ENCODE peak calls at places on chromosomes 3 and 15, in seven cellular contexts. One of them, this sample, is unnamed. For H3F3A and H4K20me1, the result is how much of the 10 kb centered on the place peaks cover.

GRCh38 chr3:57091471-57091870 is 31.0 kb downstream of the SPATA12 start:
- DNase-seq in neural progenitor cell: no peak
- DNase-seq in GM23338: no peak
- DNase-seq in PC-9: no peak
- DNase-seq in GM23248: peak
- DNase-seq in MM.1S: no peak
- DNase-seq in SK-N-SH: no peak
- DNase-seq in this sample: no peak

GRCh38 chr3:196971094-196971698 is 2.6 kb upstream of the PIGZ start:
- DNase-seq in neural progenitor cell: no peak
- DNase-seq in GM23338: no peak
- DNase-seq in PC-9: peak
- DNase-seq in GM23248: no peak
- DNase-seq in MM.1S: no peak
- DNase-seq in SK-N-SH: no peak
- DNase-seq in this sample: peak

GRCh38 chr3:39343076-39343717 is 13.7 kb downstream of the CCR8 start:
- DNase-seq in neural progenitor cell: no peak
- DNase-seq in GM23338: no peak
- DNase-seq in PC-9: no peak
- DNase-seq in GM23248: no peak
- DNase-seq in MM.1S: no peak
- DNase-seq in SK-N-SH: no peak
- DNase-seq in this sample: peak

GRCh38 chr3:15098503-15099363 is at the start of gene RBSN:
- DNase-seq in neural progenitor cell: peak
- DNase-seq in GM23338: peak
- DNase-seq in PC-9: peak
- DNase-seq in GM23248: peak
- DNase-seq in MM.1S: peak
- DNase-seq in SK-N-SH: peak
- DNase-seq in this sample: peak

GRCh38 chr15:40314723-40315276 is 7.1 kb upstream of the PLCB2 start:
- DNase-seq in neural progenitor cell: no peak
- DNase-seq in GM23338: no peak
- DNase-seq in PC-9: no peak
- DNase-seq in GM23248: peak
- DNase-seq in MM.1S: no peak
- DNase-seq in SK-N-SH: no peak
- DNase-seq in this sample: peak

GRCh38 chr15:77982127-77982490 is 95.4 kb downstream of the TBC1D2B start:
- DNase-seq in neural progenitor cell: no peak
- DNase-seq in GM23338: no peak
- DNase-seq in PC-9: no peak
- DNase-seq in GM23248: no peak
- DNase-seq in MM.1S: no peak
- DNase-seq in SK-N-SH: no peak
- DNase-seq in this sample: no peak

GRCh38 chr3:115436767-115437301 is 186.5 kb upstream of the GAP43 start:
- DNase-seq in neural progenitor cell: peak
- DNase-seq in GM23338: peak
- DNase-seq in PC-9: peak
- DNase-seq in GM23248: peak
- DNase-seq in MM.1S: no peak
- DNase-seq in SK-N-SH: no peak
- DNase-seq in this sample: peak

GRCh38 chr3:18237251-18238005 is 187.7 kb downstream of the SATB1 start:
- DNase-seq in neural progenitor cell: no peak
- DNase-seq in GM23338: no peak
- DNase-seq in PC-9: no peak
- DNase-seq in GM23248: peak
- DNase-seq in MM.1S: no peak
- DNase-seq in SK-N-SH: no peak
- DNase-seq in this sample: peak

GRCh38 chr15:59170295-59170881 is 36.3 kb upstream of the LDHAL6B start:
- DNase-seq in neural progenitor cell: peak
- DNase-seq in GM23338: peak
- DNase-seq in PC-9: peak
- DNase-seq in GM23248: peak
- DNase-seq in MM.1S: no peak
- DNase-seq in SK-N-SH: peak
- DNase-seq in this sample: peak

GRCh38 chr3:21621396-21621695 is 129.7 kb downstream of the ZNF385D start:
- DNase-seq in neural progenitor cell: no peak
- DNase-seq in GM23338: no peak
- DNase-seq in PC-9: no peak
- DNase-seq in GM23248: peak
- DNase-seq in MM.1S: no peak
- DNase-seq in SK-N-SH: no peak
- DNase-seq in this sample: peak

GRCh38 chr15:41494922-41495735 is 1.5 kb downstream of the ITPKA start:
- DNase-seq in neural progenitor cell: peak
- DNase-seq in GM23338: peak
- DNase-seq in PC-9: no peak
- DNase-seq in GM23248: no peak
- DNase-seq in MM.1S: no peak
- DNase-seq in SK-N-SH: no peak
- DNase-seq in this sample: no peak

GRCh38 chr3:12869025-12869695 is 27.8 kb upstream of the RPL32 start:
- DNase-seq in neural progenitor cell: peak
- DNase-seq in GM23338: peak
- DNase-seq in PC-9: peak
- DNase-seq in GM23248: no peak
- DNase-seq in MM.1S: peak
- DNase-seq in SK-N-SH: peak
- DNase-seq in this sample: no peak

GRCh38 chr3:125035217-125035616 is 20.6 kb downstream of the HEG1 start:
- DNase-seq in neural progenitor cell: no peak
- DNase-seq in GM23338: no peak
- DNase-seq in PC-9: no peak
- DNase-seq in GM23248: no peak
- DNase-seq in MM.1S: peak
- DNase-seq in SK-N-SH: no peak
- DNase-seq in this sample: no peak

GRCh38 chr3:192515661-192516040 is 211.7 kb downstream of the FGF12 start:
- DNase-seq in neural progenitor cell: peak
- DNase-seq in GM23338: no peak
- DNase-seq in PC-9: no peak
- DNase-seq in GM23248: peak
- DNase-seq in MM.1S: no peak
- DNase-seq in SK-N-SH: no peak
- DNase-seq in this sample: no peak

GRCh38 chr3:42442640-42443039 is 32.2 kb upstream of the LYZL4 start:
- DNase-seq in neural progenitor cell: peak
- DNase-seq in GM23338: peak
- DNase-seq in PC-9: no peak
- DNase-seq in GM23248: peak
- DNase-seq in MM.1S: no peak
- DNase-seq in SK-N-SH: no peak
- DNase-seq in this sample: peak

DNA sequence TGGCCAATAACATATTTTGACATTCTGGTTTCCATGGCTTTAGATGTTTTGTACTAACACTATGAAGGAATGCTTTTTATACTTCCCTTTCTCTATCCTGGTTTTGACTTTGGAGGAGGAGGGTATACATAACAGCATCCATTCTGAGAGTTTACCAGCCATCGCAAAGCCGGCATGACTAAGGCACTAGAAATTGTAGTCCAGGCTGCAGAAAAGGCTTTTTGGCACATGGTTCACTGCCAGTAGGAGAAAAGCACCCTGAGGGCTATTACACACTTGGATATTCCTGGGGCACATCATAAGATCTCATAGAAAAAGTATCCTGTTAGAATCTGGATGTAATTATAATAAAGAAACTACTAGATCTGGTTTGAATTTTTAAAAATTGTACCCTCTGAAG is 101.8 kb downstream of the STT3B start:
- DNase-seq in neural progenitor cell: no peak
- DNase-seq in GM23338: no peak
- DNase-seq in PC-9: no peak
- DNase-seq in GM23248: peak
- DNase-seq in MM.1S: no peak
- DNase-seq in SK-N-SH: peak
- DNase-seq in this sample: peak
- H3F3A ChIP-seq in neural progenitor cell: under half
- H3F3A ChIP-seq in GM23338: under half
- H3F3A ChIP-seq in PC-9: under half
- H3F3A ChIP-seq in GM23248: under half
- H3F3A ChIP-seq in MM.1S: under half
- H3F3A ChIP-seq in SK-N-SH: under half
- H3F3A ChIP-seq in this sample: under half

GRCh38 chr15:57079446-57079845 is 161.0 kb downstream of the TCF12 start:
- DNase-seq in neural progenitor cell: peak
- DNase-seq in GM23338: peak
- DNase-seq in PC-9: no peak
- DNase-seq in GM23248: no peak
- DNase-seq in MM.1S: peak
- DNase-seq in SK-N-SH: no peak
- DNase-seq in this sample: no peak
- H4K20me1 ChIP-seq in neural progenitor cell: half or more
- H4K20me1 ChIP-seq in GM23338: under half
- H4K20me1 ChIP-seq in PC-9: under half
- H4K20me1 ChIP-seq in GM23248: under half
- H4K20me1 ChIP-seq in MM.1S: under half
- H4K20me1 ChIP-seq in SK-N-SH: under half
- H4K20me1 ChIP-seq in this sample: under half

GRCh38 chr3:72086051-72086711 is 301.2 kb upstream of the PROK2 start:
- DNase-seq in neural progenitor cell: no peak
- DNase-seq in GM23338: no peak
- DNase-seq in PC-9: no peak
- DNase-seq in GM23248: peak
- DNase-seq in MM.1S: no peak
- DNase-seq in SK-N-SH: no peak
- DNase-seq in this sample: no peak

GRCh38 chr3:72087420-72087819 is 302.5 kb upstream of the PROK2 start:
- DNase-seq in neural progenitor cell: no peak
- DNase-seq in GM23338: no peak
- DNase-seq in PC-9: no peak
- DNase-seq in GM23248: no peak
- DNase-seq in MM.1S: no peak
- DNase-seq in SK-N-SH: peak
- DNase-seq in this sample: no peak

GRCh38 chr3:72082776-72083477 is 298.0 kb upstream of the PROK2 start:
- DNase-seq in neural progenitor cell: no peak
- DNase-seq in GM23338: no peak
- DNase-seq in PC-9: no peak
- DNase-seq in GM23248: no peak
- DNase-seq in MM.1S: no peak
- DNase-seq in SK-N-SH: no peak
- DNase-seq in this sample: no peak

GRCh38 chr3:72086712-72087093 is 301.8 kb upstream of the PROK2 start:
- DNase-seq in neural progenitor cell: no peak
- DNase-seq in GM23338: no peak
- DNase-seq in PC-9: no peak
- DNase-seq in GM23248: no peak
- DNase-seq in MM.1S: no peak
- DNase-seq in SK-N-SH: no peak
- DNase-seq in this sample: no peak

DNA sequence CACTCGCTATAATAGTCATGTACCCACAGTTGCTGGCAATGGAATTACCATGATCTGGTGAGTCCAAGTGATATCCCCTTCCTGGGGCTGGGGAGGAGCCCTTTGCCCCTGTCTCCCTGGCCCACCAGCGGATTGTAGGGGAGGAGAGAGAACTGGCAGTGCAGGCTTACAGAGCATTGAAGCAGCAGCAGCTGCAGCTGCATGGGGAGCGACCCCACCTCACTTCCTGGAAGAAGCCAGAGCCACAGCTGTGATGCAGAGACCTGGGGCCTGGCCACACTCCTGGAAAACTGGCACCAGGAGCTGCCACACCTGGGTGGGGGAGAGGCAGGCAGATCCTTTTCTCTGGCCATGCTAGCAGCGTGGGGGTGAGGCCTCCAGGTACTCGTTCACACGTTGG is 300.1 kb upstream of the PROK2 start:
- DNase-seq in neural progenitor cell: no peak
- DNase-seq in GM23338: no peak
- DNase-seq in PC-9: no peak
- DNase-seq in GM23248: no peak
- DNase-seq in MM.1S: no peak
- DNase-seq in SK-N-SH: no peak
- DNase-seq in this sample: no peak
- H3F3A ChIP-seq in neural progenitor cell: under half
- H3F3A ChIP-seq in GM23338: under half
- H3F3A ChIP-seq in PC-9: under half
- H3F3A ChIP-seq in GM23248: under half
- H3F3A ChIP-seq in MM.1S: under half
- H3F3A ChIP-seq in SK-N-SH: under half
- H3F3A ChIP-seq in this sample: under half

GRCh38 chr3:71258116-71258515 is 325.4 kb downstream of the FOXP1 start:
- DNase-seq in neural progenitor cell: no peak
- DNase-seq in GM23338: peak
- DNase-seq in PC-9: peak
- DNase-seq in GM23248: peak
- DNase-seq in MM.1S: no peak
- DNase-seq in SK-N-SH: no peak
- DNase-seq in this sample: peak

GRCh38 chr3:71262368-71263265 is 320.9 kb downstream of the FOXP1 start:
- DNase-seq in neural progenitor cell: no peak
- DNase-seq in GM23338: no peak
- DNase-seq in PC-9: no peak
- DNase-seq in GM23248: no peak
- DNase-seq in MM.1S: peak
- DNase-seq in SK-N-SH: no peak
- DNase-seq in this sample: no peak

GRCh38 chr3:71258526-71258925 is 325.0 kb downstream of the FOXP1 start:
- DNase-seq in neural progenitor cell: no peak
- DNase-seq in GM23338: no peak
- DNase-seq in PC-9: no peak
- DNase-seq in GM23248: peak
- DNase-seq in MM.1S: no peak
- DNase-seq in SK-N-SH: no peak
- DNase-seq in this sample: no peak

GRCh38 chr3:71264840-71265239 is 318.7 kb downstream of the FOXP1 start:
- DNase-seq in neural progenitor cell: no peak
- DNase-seq in GM23338: no peak
- DNase-seq in PC-9: no peak
- DNase-seq in GM23248: no peak
- DNase-seq in MM.1S: no peak
- DNase-seq in SK-N-SH: no peak
- DNase-seq in this sample: no peak

DNA sequence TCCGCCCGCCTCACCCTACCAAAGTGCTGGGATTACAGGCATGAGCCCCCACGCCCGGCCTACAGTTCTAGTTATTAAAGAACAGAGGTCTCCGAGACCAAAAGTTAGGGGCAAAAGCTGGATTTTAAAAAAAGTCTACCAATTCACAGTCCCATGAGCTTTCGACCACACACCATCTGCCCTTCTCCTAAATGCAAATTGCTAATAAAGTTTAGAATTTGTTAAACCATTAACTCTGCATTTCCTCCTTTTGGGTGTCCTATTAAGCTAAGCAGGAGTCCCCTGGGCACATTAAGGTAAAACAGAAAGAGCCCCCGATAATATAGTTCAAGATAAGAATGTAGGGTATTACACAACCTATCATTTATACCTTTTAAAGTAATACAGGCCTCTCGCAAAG is 322.7 kb downstream of the FOXP1 start:
- DNase-seq in neural progenitor cell: no peak
- DNase-seq in GM23338: no peak
- DNase-seq in PC-9: no peak
- DNase-seq in GM23248: no peak
- DNase-seq in MM.1S: no peak
- DNase-seq in SK-N-SH: no peak
- DNase-seq in this sample: no peak
- H4K20me1 ChIP-seq in neural progenitor cell: under half
- H4K20me1 ChIP-seq in GM23338: under half
- H4K20me1 ChIP-seq in PC-9: under half
- H4K20me1 ChIP-seq in GM23248: under half
- H4K20me1 ChIP-seq in MM.1S: under half
- H4K20me1 ChIP-seq in SK-N-SH: under half
- H4K20me1 ChIP-seq in this sample: under half

This sample was measured in PC-3.